ENCODE peak calls at places on chromosome 19, in four cellular contexts. L is mesendoderm, I is IMR-90, A is H1. Z is an unnamed sample.

GRCh38 chr19:14768001-14768400 is 10.4 kb downstream of the ADGRE2 start:
- DNase-seq in L (no peak), I (no peak), A (no peak), Z (peak)

GRCh38 chr19:47113446-47114348 is at the start of gene ZC3H4:
- DNase-seq in L (peak), I (peak), A (peak), Z (peak)

GRCh38 chr19:10706990-10707389 is 5.8 kb downstream of the QTRT1 start:
- DNase-seq in L (no peak), I (peak), A (no peak), Z (no peak)

GRCh38 chr19:33389574-33390119 is 16.1 kb downstream of the CEBPG start:
- DNase-seq in L (no peak), I (no peak), A (no peak), Z (no peak)

GRCh38 chr19:3443840-3444694 is 36.3 kb downstream of the SMIM24 start:
- DNase-seq in L (peak), I (peak), A (peak), Z (peak)

GRCh38 chr19:32363175-32363574 is 17.8 kb downstream of the ZNF507 start:
- DNase-seq in L (no peak), I (peak), A (no peak), Z (no peak)

GRCh38 chr19:47587295-47587694 is 14.3 kb upstream of the ZNF541 start:
- DNase-seq in L (peak), I (peak), A (no peak), Z (no peak)

GRCh38 chr19:29524912-29525870 is 603 bp upstream of the VSTM2B start:
- DNase-seq in L (peak), I (no peak), A (peak), Z (peak)

GRCh38 chr19:46133101-46133627 is 8.7 kb upstream of the IGFL3 start:
- DNase-seq in L (peak), I (peak), A (peak), Z (peak)

GRCh38 chr19:8310342-8311055 is 2.3 kb upstream of the CD320 start:
- DNase-seq in L (no peak), I (no peak), A (peak), Z (no peak)

GRCh38 chr19:16027528-16027927 is 48.8 kb upstream of the TPM4 start:
- DNase-seq in L (no peak), I (no peak), A (no peak), Z (no peak)

GRCh38 chr19:29841559-29842367 is 30.0 kb downstream of the CCNE1 start:
- DNase-seq in L (peak), I (peak), A (no peak), Z (peak)

GRCh38 chr19:48629297-48629598 is 7.9 kb downstream of the DBP start:
- DNase-seq in L (no peak), I (no peak), A (no peak), Z (no peak)

GRCh38 chr19:35349614-35350521 is 2.2 kb downstream of the FFAR1 start:
- DNase-seq in L (no peak), I (no peak), A (peak), Z (peak)

GRCh38 chr19:39237200-39238184 is 7.3 kb downstream of the IFNL3 start:
- DNase-seq in L (peak), I (no peak), A (no peak), Z (peak)

GRCh38 chr19:23983406-23983805 is 68.7 kb downstream of the ZNF726 start:
- DNase-seq in L (no peak), I (no peak), A (no peak), Z (no peak)

GRCh38 chr19:52923782-52924593 is 760 bp upstream of the ZNF888 start:
- DNase-seq in L (peak), I (no peak), A (peak), Z (peak)

GRCh38 chr19:32339988-32340874 is 5.2 kb upstream of the ZNF507 start:
- DNase-seq in L (peak), I (peak), A (peak), Z (peak)

GRCh38 chr19:17121736-17122293 is 46.2 kb downstream of the MYO9B start:
- DNase-seq in L (no peak), I (peak), A (no peak), Z (no peak)

GRCh38 chr19:8352134-8352827 is 9.2 kb upstream of the KANK3 start:
- DNase-seq in L (peak), I (peak), A (no peak), Z (no peak)

GRCh38 chr19:10230155-10230903 is 802 bp downstream of the S1PR2 start:
- DNase-seq in L (peak), I (peak), A (peak), Z (peak)

GRCh38 chr19:14147797-14148605 is 11.6 kb upstream of the ASF1B start:
- DNase-seq in L (peak), I (peak), A (peak), Z (peak)

GRCh38 chr19:38395381-38396127 is 7.1 kb downstream of the SPRED3 start:
- DNase-seq in L (no peak), I (no peak), A (no peak), Z (no peak)

GRCh38 chr19:42214810-42215209 is 2.7 kb downstream of the DEDD2 start:
- DNase-seq in L (no peak), I (no peak), A (no peak), Z (no peak)

GRCh38 chr19:46226438-46226973 is 3.0 kb upstream of the IGFL1 start:
- DNase-seq in L (no peak), I (no peak), A (no peak), Z (no peak)

GRCh38 chr19:3142292-3142670 is 6.4 kb downstream of the GNA15 start:
- DNase-seq in L (no peak), I (peak), A (no peak), Z (no peak)

GRCh38 chr19:29019403-29019802 is 193.5 kb downstream of the UQCRFS1 start:
- DNase-seq in L (no peak), I (no peak), A (no peak), Z (no peak)

GRCh38 chr19:18961767-18962423 is 20.9 kb upstream of the HOMER3 start:
- DNase-seq in L (peak), I (no peak), A (peak), Z (peak)

GRCh38 chr19:18964121-18964520 is 23.1 kb upstream of the HOMER3 start:
- DNase-seq in L (no peak), I (no peak), A (no peak), Z (no peak)

GRCh38 chr19:18967358-18968146 is 26.5 kb upstream of the HOMER3 start:
- DNase-seq in L (no peak), I (peak), A (no peak), Z (no peak)

GRCh38 chr19:18969953-18970659 is 29.1 kb upstream of the HOMER3 start:
- DNase-seq in L (no peak), I (no peak), A (no peak), Z (no peak)

DNA sequence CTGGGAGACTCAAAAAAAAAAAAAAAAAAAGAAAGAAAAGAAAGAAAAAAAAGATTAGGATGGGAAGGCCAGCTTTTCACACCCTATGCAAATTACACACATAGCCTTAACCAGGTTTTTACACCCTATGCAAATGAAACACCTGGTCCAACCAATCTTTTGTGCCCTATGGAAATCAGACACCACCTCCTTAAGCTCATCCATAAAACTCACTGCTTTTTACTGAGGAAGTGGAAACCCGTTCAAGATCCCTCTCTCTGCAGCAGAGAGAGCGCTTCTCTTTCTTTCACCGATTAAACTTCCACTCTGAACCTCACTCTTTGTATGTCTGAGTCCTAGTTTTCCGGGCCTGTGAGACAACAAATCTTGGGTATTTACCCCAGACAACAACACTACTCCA is 25.3 kb upstream of the HOMER3 start:
- DNase-seq in L (no peak), I (no peak), A (no peak), Z (peak)
- H3K56ac ChIP-seq in L (no peak), I (no peak), A (no peak), Z (no peak)

GRCh38 chr19:6373813-6374108 is 1.2 kb downstream of the ALKBH7 start:
- DNase-seq in L (no peak), I (no peak), A (no peak), Z (no peak)
- H3K56ac ChIP-seq in L (peak), I (peak), A (no peak), Z (no peak)

GRCh38 chr19:44151491-44151890 is 10.1 kb downstream of the ZNF234 start:
- DNase-seq in L (no peak), I (no peak), A (no peak), Z (no peak)

GRCh38 chr19:44156475-44156874 is 8.4 kb upstream of the ZNF226 start:
- DNase-seq in L (no peak), I (no peak), A (no peak), Z (no peak)
- H3K56ac ChIP-seq in L (no peak), I (no peak), A (no peak), Z (no peak)

DNA sequence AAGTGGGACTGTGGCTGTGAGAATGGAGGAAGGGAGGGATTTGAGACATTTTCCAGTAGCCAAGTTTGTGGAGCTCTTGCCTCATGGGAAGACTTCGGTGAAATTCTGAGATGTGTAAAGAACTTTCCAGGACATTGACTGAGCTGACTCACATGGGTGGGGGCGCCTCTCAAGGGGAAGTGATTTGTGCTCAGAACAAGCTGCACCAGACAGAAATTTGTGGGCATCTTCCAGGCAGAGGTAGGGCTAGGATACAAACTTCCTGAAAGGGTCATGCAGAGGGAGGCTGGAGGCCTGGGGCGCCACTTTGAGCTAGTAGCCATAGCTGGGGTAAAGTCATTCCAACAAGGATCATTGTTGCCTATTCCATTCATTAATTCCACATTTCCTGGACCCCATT is 9.8 kb upstream of the SIGLEC10 start:
- DNase-seq in L (no peak), I (no peak), A (no peak), Z (no peak)
- H3K56ac ChIP-seq in L (no peak), I (no peak), A (no peak), Z (no peak)